ENCODE peak calls at places on chromosomes 13 and 19, in eight cellular contexts. C is RWPE1, W is adrenal gland, Y is neuronal stem cell, A is psoas muscle, N is Panc1, U is esophagus muscularis mucosa, H is PC-9. Q is an unnamed sample.

GRCh38 chr13:66689037-66689619 is 541.0 kb downstream of the PCDH9 start:
- DNase-seq in H (no peak), W (no peak), Y (no peak), C (no peak), N (no peak), U (no peak), A (no peak), Q (no peak)

GRCh38 chr19:29836409-29836825 is 24.6 kb downstream of the CCNE1 start:
- DNase-seq in W (no peak), N (no peak), U (no peak), Y (no peak), A (no peak), H (no peak), C (no peak), Q (no peak)

GRCh38 chr13:50892162-50892944 is 17.2 kb upstream of the RNASEH2B start:
- DNase-seq in U (no peak), Y (no peak), W (no peak), H (no peak), C (no peak), A (no peak), N (no peak), Q (no peak)

GRCh38 chr19:48968179-48968661 is 3.1 kb downstream of the FTL start:
- DNase-seq in A (no peak), W (no peak), N (no peak), H (no peak), Y (no peak), U (no peak), C (no peak), Q (no peak)

GRCh38 chr13:86870388-86870966 is 800.7 kb upstream of the SLITRK5 start:
- DNase-seq in U (no peak), N (no peak), Y (no peak), H (no peak), W (no peak), A (no peak), C (no peak), Q (no peak)

GRCh38 chr13:95497307-95497943 is 55.1 kb upstream of the CLDN10 start:
- DNase-seq in Y (no peak), C (no peak), W (no peak), H (no peak), A (no peak), N (no peak), U (no peak), Q (peak; percentile 61)

GRCh38 chr19:7915250-7916136 is 863 bp downstream of the TGFBR3L start:
- DNase-seq in H (no peak), W (no peak), A (no peak), Y (no peak), U (no peak), C (no peak), N (no peak), Q (peak; percentile 6)

GRCh38 chr19:38367041-38367440 is 7.3 kb upstream of the PSMD8 start:
- DNase-seq in N (no peak), H (no peak), U (no peak), C (no peak), A (no peak), W (no peak), Y (no peak), Q (no peak)

GRCh38 chr19:14478113-14478545 is 3.0 kb upstream of the PTGER1 start:
- DNase-seq in C (no peak), A (no peak), H (no peak), Y (no peak), U (no peak), W (peak; percentile 38), N (no peak), Q (peak; percentile 60)

GRCh38 chr19:14476307-14476662 is 1.1 kb upstream of the PTGER1 start:
- DNase-seq in Y (no peak), N (no peak), C (no peak), U (no peak), A (no peak), H (no peak), W (no peak), Q (no peak)

GRCh38 chr19:14475251-14476073 is at the start of gene PTGER1:
- DNase-seq in C (no peak), N (no peak), A (no peak), U (no peak), W (no peak), Y (no peak), H (peak; percentile 43), Q (peak; percentile 71)

GRCh38 chr19:14477417-14478112 is 2.4 kb upstream of the PTGER1 start:
- DNase-seq in A (no peak), N (no peak), Y (no peak), C (no peak), W (peak; percentile 48), H (no peak), U (no peak), Q (peak; percentile 76)

DNA sequence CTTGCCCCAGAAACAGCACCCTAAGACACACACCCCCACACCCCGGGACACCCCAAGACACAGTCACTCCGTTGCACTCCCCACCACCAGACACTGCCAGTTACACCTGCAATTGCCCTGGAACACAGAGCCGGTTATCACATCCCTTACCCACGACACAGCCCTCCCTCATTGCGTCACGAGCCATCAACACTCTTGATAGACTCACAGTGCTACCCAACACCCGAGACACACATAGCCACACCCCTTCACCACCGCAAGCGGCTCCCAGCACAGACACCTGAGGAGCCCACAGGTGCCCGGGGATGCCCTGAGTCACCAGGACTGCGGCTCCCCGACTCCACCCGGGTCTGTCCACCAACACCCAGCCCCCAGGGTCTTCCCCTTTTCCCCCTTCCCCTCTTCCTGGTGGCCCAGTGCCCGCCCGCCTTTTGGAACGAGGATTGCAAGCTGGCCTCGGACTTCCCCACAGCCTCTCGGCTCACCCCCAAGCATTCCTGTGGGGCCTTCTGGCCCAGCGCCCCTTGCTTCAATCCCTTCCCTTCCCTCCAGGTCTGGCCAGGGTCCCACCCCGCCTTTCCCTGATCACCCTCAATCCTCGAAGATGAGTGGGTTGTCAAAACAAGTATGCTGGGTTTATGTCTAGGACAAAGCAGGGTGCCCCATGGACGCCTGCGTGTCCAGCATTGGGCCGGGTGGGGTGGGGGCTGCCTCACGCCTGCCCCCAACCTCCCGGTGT is 1.7 kb upstream of the PTGER1 start:
- DNase-seq in W (peak; percentile 55), H (peak; percentile 84), N (no peak), U (no peak), Y (no peak), C (peak; percentile 88), A (peak; percentile 49), Q (peak; percentile 82)
- H3K27ac ChIP-seq in W (no peak overlapping the region), H (peak overlapping the region; percentile 53), N (peak overlapping the region; percentile 54), U (peak overlapping the region; percentile 62), Y (no peak overlapping the region), C (peak overlapping the region; percentile 78), A (no peak overlapping the region), Q (no peak overlapping the region)

GRCh38 chr19:35232912-35233311 is 4.4 kb upstream of the FAM187B start:
- DNase-seq in W (no peak), H (no peak), U (peak; percentile 86), Y (no peak), A (no peak), N (no peak), C (no peak), Q (no peak)

GRCh38 chr19:35228177-35228930 is at the start of gene FAM187B:
- DNase-seq in N (no peak), U (peak; percentile 85), A (no peak), Y (no peak), H (no peak), W (peak; percentile 13), C (no peak), Q (peak; percentile 22)

GRCh38 chr19:35226748-35227147 is 1.8 kb downstream of the FAM187B start:
- DNase-seq in H (no peak), W (peak; percentile 11), N (no peak), C (no peak), Y (no peak), A (no peak), U (peak; percentile 68), Q (no peak)

GRCh38 chr19:35231956-35232746 is 3.6 kb upstream of the FAM187B start:
- DNase-seq in N (no peak), H (no peak), Y (no peak), W (peak; percentile 11), U (peak; percentile 87), A (no peak), C (no peak), Q (no peak)

DNA sequence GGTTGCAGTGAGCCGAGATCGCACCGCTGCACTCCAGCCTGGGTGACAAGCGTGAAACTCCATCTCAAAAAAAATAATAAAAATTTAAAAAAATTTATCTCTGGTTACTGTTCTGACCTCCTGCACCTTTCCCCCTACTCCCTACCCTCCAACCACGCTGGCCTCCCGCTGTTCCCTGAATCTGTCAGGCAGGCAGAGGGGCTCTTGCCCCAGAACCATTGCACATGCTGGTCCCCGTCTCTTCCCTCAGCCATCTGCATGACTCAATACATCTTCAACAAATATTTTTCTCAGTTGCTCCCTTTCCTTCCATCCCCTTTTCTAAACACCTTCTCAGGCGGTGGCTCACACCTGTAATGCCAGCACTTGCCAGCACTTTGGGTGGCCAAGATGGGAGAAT is 1.1 kb upstream of the FAM187B start:
- DNase-seq in W (no peak), U (peak; percentile 21), C (no peak), Y (no peak), H (no peak), N (no peak), A (no peak), Q (no peak)
- H3K27ac ChIP-seq in W (no peak overlapping the region), U (no peak overlapping the region), C (no peak overlapping the region), Y (no peak overlapping the region), H (no peak overlapping the region), N (no peak overlapping the region), A (no peak overlapping the region), Q (no peak overlapping the region)

GRCh38 chr19:6752257-6753177 is 13.0 kb downstream of the TRIP10 start:
- DNase-seq in N (no peak), C (no peak), Y (no peak), W (no peak), A (no peak), U (no peak), H (no peak), Q (peak; percentile 52)

GRCh38 chr19:6751189-6751588 is 11.7 kb downstream of the TRIP10 start:
- DNase-seq in C (no peak), W (no peak), H (peak; percentile 53), Y (no peak), N (no peak), U (no peak), A (no peak), Q (no peak)

GRCh38 chr19:6754136-6754535 is 13.1 kb downstream of the SH2D3A start:
- DNase-seq in C (no peak), W (no peak), N (no peak), U (no peak), H (no peak), Y (no peak), A (no peak), Q (peak; percentile 64)

GRCh38 chr19:6753178-6754031 is 13.8 kb downstream of the SH2D3A start:
- DNase-seq in Y (peak; percentile 90), H (peak; percentile 37), C (peak; percentile 79), N (peak; percentile 69), U (peak; percentile 96), A (peak; percentile 87), W (peak; percentile 93), Q (peak; percentile 93)

DNA sequence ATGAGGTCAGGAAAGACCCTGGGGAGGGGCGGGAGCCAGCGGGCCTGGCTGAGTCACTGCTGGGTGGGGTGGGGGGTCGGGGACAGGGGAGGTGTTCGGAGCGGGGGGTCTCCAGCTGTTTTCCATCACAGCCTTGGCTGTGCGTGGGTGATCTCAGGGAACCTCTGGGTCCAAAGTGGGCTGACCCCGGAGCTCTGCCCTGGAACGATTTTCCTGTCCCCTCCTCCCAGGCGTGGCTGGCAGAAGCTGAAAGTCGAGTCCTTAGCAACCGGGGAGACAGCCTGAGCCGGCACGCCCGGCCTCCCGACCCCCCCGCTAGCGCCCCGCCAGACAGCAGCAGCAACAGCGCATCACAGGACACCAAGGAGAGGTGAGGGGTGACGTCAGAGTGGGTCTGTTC is 10.6 kb downstream of the TRIP10 start:
- DNase-seq in U (no peak), A (peak; percentile 67), N (no peak), C (no peak), W (no peak), Y (no peak), H (peak; percentile 49), Q (peak; percentile 82)
- H3K27ac ChIP-seq in U (peak overlapping the region; percentile 66), A (peak overlapping the region; percentile 9), N (no peak overlapping the region), C (peak overlapping the region; percentile 54), W (no peak overlapping the region), Y (no peak overlapping the region), H (no peak overlapping the region), Q (no peak overlapping the region)

GRCh38 chr19:16584825-16585801 is 12.9 kb upstream of the SLC35E1 start:
- DNase-seq in C (no peak), W (no peak), N (no peak), A (no peak), U (no peak), H (no peak), Y (no peak), Q (peak; percentile 50)

GRCh38 chr19:16579381-16579780 is 7.2 kb upstream of the SLC35E1 start:
- DNase-seq in W (no peak), U (no peak), A (no peak), N (no peak), C (no peak), Y (no peak), H (no peak), Q (no peak)

GRCh38 chr19:16582486-16583261 is 10.5 kb upstream of the SLC35E1 start:
- DNase-seq in H (no peak), U (no peak), Y (no peak), A (no peak), C (no peak), N (no peak), W (no peak), Q (no peak)

GRCh38 chr19:16581145-16581970 is 9.1 kb upstream of the SLC35E1 start:
- DNase-seq in C (no peak), Y (no peak), A (peak; percentile 59), N (no peak), U (no peak), H (no peak), W (peak; percentile 88), Q (peak; percentile 20)

GRCh38 chr19:16581971-16582343 is 9.7 kb upstream of the SLC35E1 start:
- DNase-seq in W (peak; percentile 87), A (peak; percentile 67), C (no peak), Y (no peak), N (no peak), H (peak; percentile 28), U (no peak), Q (no peak)
- H3K27ac ChIP-seq in W (peak overlapping the region; percentile 81), A (peak overlapping the region; percentile 93), C (peak overlapping the region; percentile 78), Y (no peak overlapping the region), N (no peak overlapping the region), H (no peak overlapping the region), U (peak overlapping the region; percentile 42), Q (peak overlapping the region; percentile 33)